ENCODE peak calls at places on chromosomes 3 and 15, in six cellular contexts. W, V, A, C, U and O are unnamed samples.

GRCh38 chr15:45114751-45115085 is 592 bp downstream of the DUOXA2 start:
- DNase-seq in U (no peak), A (no peak), C (no peak), W (no peak), V (no peak), O (no peak)

GRCh38 chr3:189703865-189704264 is 72.7 kb downstream of the TP63 start:
- DNase-seq in A (no peak), V (no peak), W (no peak), C (no peak), U (no peak), O (no peak)

GRCh38 chr15:92921215-92922131 is 21.3 kb downstream of the CHD2 start:
- DNase-seq in U (no peak), V (no peak), C (peak; percentile 94), W (no peak), A (no peak), O (peak; percentile 98)

GRCh38 chr3:140288575-140288974 is 353.6 kb downstream of the CLSTN2 start:
- DNase-seq in A (no peak), V (no peak), U (no peak), C (peak; percentile 76), W (no peak), O (no peak)

GRCh38 chr3:78645628-78646310 is 1122.0 kb downstream of the ROBO1 start:
- DNase-seq in C (peak; percentile 72), V (no peak), W (no peak), A (no peak), U (no peak), O (peak; percentile 49)

GRCh38 chr3:16182183-16182582 is 7.7 kb downstream of the GALNT15 start:
- DNase-seq in A (no peak), U (no peak), W (no peak), C (peak; percentile 9), V (no peak), O (no peak)

GRCh38 chr3:133437391-133438093 is 37.7 kb downstream of the BFSP2 start:
- DNase-seq in A (no peak), U (no peak), C (no peak), W (no peak), V (no peak), O (no peak)

GRCh38 chr15:100353469-100353868 is 11.7 kb upstream of the ADAMTS17 start:
- DNase-seq in A (no peak), V (no peak), C (no peak), U (no peak), W (no peak), O (no peak)

GRCh38 chr15:86624261-86625036 is 544.8 kb downstream of the AGBL1 start:
- DNase-seq in C (peak; percentile 89), W (peak; percentile 14), A (peak; percentile 73), U (peak; percentile 72), V (peak; percentile 72), O (peak; percentile 75)

DNA sequence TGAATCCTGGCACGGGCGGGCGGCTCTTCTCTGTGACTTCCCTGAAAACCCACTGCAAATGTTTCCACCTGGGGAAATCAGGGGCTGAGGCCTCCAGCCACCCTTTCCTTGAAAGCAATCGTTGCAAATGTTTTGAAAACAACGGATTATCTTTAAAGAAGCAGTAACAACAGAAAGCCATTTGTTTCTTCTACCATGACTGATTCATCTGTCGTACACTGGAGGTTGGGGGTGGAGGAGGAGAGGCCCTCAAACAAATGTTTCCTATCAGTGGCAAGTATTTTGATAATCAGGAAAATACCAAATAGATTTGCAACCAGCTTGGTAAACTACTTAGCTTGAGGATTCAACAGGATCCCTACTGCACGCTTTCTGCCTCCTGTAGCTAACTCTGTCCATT is 114.9 kb downstream of the PDZRN3 start:
- DNase-seq in C (no peak), A (no peak), V (no peak), W (no peak), U (no peak), O (no peak)
- H3K27ac ChIP-seq in C (no peak overlapping the region), A (peak overlapping the region; percentile 63), V (peak overlapping the region; percentile 68), W (peak overlapping the region; percentile 68), U (no peak overlapping the region), O (no peak overlapping the region)

DNA sequence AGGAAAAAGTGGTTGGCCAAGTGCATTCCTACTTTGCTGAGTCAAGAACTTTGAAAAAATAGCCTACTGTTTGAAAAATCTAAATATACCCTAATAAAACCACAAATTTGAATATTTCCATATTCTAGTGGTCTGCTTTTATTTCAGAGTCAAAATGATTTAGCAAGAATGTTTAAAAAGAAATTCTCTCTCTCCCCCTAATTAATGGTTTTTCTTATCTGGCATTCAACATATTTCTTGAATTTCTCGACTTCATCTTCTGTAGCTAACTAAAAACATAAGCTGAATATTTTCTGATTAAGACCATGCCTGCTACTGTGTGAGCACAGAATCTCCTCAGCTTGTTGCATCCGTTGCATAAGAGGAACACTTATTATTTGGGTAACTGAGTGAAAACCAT is 563.5 kb upstream of the TBL1XR1 start:
- DNase-seq in A (no peak), U (no peak), C (no peak), V (no peak), W (no peak), O (no peak)
- H3K27ac ChIP-seq in A (no peak overlapping the region), U (no peak overlapping the region), C (no peak overlapping the region), V (no peak overlapping the region), W (no peak overlapping the region), O (no peak overlapping the region)

GRCh38 chr3:51671090-51672082 is at the start of gene TEX264:
- DNase-seq in A (no peak), C (peak; percentile 41), V (peak; percentile 89), U (peak; percentile 96), W (peak; percentile 92), O (peak; percentile 24)
- H3K27ac ChIP-seq in A (peak within 1 kb of the TSS; percentile 82), C (peak within 1 kb of the TSS; percentile 1), V (peak within 1 kb of the TSS; percentile 98), U (peak within 1 kb of the TSS; percentile 67), W (peak within 1 kb of the TSS; percentile 89), O (peak within 1 kb of the TSS; percentile 78)

DNA sequence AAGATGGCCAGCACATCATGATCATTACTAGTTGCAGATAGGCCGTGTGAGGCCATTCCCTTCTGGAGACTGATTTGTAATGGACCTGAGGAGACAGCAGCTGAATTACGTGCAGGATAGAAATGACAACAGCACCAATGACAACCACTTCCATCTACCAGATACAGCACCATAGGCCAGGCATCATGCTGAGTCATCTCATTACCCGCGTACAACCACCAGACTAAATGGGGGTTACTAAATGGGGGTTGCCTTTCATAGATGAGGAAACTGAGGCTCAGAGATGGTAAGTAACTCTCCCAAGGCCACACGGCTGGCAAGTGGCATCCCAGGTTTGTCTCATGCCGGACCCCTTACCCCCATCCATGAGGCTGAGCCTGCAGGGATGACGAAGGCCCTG is 32.8 kb upstream of the FAM107A start:
- DNase-seq in V (no peak), C (no peak), U (no peak), A (no peak), W (no peak), O (no peak)
- H3K27ac ChIP-seq in V (peak overlapping the region; percentile 81), C (no peak overlapping the region), U (no peak overlapping the region), A (no peak overlapping the region), W (no peak overlapping the region), O (no peak overlapping the region)

DNA sequence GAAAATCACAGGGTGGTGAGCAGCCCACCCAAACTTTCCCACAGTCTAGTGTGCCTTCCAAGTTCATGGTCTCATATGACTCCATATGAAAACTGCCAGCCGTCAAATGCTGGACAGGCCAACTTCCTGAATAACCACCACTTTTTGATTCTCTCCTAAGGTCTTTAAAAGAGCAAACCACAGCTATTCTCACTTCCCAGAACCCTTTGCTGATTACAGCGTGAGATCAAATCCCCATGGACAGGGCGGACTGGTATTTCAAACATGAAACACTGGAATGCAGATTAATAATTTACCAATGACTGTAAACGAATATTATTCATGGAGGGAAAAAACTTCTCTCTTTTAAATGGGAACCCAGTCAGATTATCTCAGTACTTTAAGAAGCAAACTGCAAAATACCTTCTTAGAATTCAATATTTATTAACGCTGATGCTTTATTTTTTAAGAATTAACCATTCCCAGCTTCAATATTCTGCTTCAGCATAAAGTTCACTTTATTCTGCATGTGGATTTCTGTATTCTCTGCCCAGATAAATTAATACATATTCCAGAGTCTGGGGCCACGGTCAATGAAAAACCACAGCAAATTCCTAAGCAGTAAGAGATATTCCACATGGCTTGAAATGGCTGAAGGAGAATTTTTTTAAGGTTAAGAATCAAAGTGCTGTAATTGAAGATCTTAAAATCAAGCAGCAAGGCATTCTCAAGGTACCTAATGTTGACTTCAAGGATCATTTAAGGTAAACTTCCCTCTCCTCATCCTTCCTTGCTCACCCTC is 42.9 kb downstream of the MYO1E start:
- DNase-seq in C (no peak), W (no peak), V (no peak), U (no peak), A (no peak), O (no peak)
- H3K27ac ChIP-seq in C (no peak overlapping the region), W (no peak overlapping the region), V (no peak overlapping the region), U (no peak overlapping the region), A (no peak overlapping the region), O (no peak overlapping the region)

GRCh38 chr15:78983146-78983918 is 38.5 kb upstream of the CTSH start:
- DNase-seq in C (no peak), U (no peak), W (no peak), V (no peak), A (no peak), O (no peak)

GRCh38 chr15:78987891-78988360 is 43.1 kb upstream of the CTSH start:
- DNase-seq in C (no peak), W (no peak), V (no peak), U (no peak), A (no peak), O (no peak)

GRCh38 chr15:78988361-78988911 is 43.6 kb upstream of the CTSH start:
- DNase-seq in A (peak; percentile 79), C (peak; percentile 99), W (peak; percentile 27), U (no peak), V (peak; percentile 53), O (peak; percentile 97)

GRCh38 chr15:78984041-78984440 is 39.2 kb upstream of the CTSH start:
- DNase-seq in U (no peak), W (no peak), A (no peak), C (no peak), V (no peak), O (no peak)

GRCh38 chr15:78985859-78986470 is 41.1 kb upstream of the CTSH start:
- DNase-seq in V (no peak), W (no peak), U (no peak), C (no peak), A (no peak), O (no peak)
- H3K27ac ChIP-seq in V (no peak overlapping the region), W (no peak overlapping the region), U (no peak overlapping the region), C (no peak overlapping the region), A (no peak overlapping the region), O (no peak overlapping the region)